ENCODE peak calls at places on chromosomes 4 and X, in ten cellular contexts. One of them, this sample, is unnamed.

GRCh38 chr4:17316566-17316965 is 195.3 kb downstream of the QDPR start:
- DNase-seq in mucosa of gallbladder: no peak
- DNase-seq in amniotic stem cell: no peak
- DNase-seq in activated CD8-positive, alpha-beta T cell treated with anti-CD3 and anti-CD28 coated beads for 36 hours: no peak
- DNase-seq in HFF-Myc: no peak
- DNase-seq in iris pigment epithelial cell: peak
- DNase-seq in H4: no peak
- DNase-seq in Right ventricle myocardium superior: no peak
- DNase-seq in memory B cell: no peak
- DNase-seq in ACHN: no peak
- DNase-seq in this sample: no peak

GRCh38 chr4:100041646-100042045 is 91.6 kb upstream of the H2AZ1 start:
- DNase-seq in mucosa of gallbladder: no peak
- DNase-seq in amniotic stem cell: no peak
- DNase-seq in activated CD8-positive, alpha-beta T cell treated with anti-CD3 and anti-CD28 coated beads for 36 hours: no peak
- DNase-seq in HFF-Myc: no peak
- DNase-seq in iris pigment epithelial cell: peak
- DNase-seq in H4: no peak
- DNase-seq in Right ventricle myocardium superior: no peak
- DNase-seq in memory B cell: no peak
- DNase-seq in ACHN: no peak
- DNase-seq in this sample: no peak

GRCh38 chrX:154750301-154751120 is at the start of gene GAB3:
- DNase-seq in mucosa of gallbladder: no peak
- DNase-seq in amniotic stem cell: no peak
- DNase-seq in activated CD8-positive, alpha-beta T cell treated with anti-CD3 and anti-CD28 coated beads for 36 hours: peak
- DNase-seq in HFF-Myc: no peak
- DNase-seq in iris pigment epithelial cell: peak
- DNase-seq in H4: no peak
- DNase-seq in Right ventricle myocardium superior: peak
- DNase-seq in memory B cell: no peak
- DNase-seq in ACHN: peak
- DNase-seq in this sample: peak

GRCh38 chr4:153490985-153491483 is 24.9 kb downstream of the TMEM131L start:
- DNase-seq in mucosa of gallbladder: no peak
- DNase-seq in amniotic stem cell: no peak
- DNase-seq in activated CD8-positive, alpha-beta T cell treated with anti-CD3 and anti-CD28 coated beads for 36 hours: no peak
- DNase-seq in HFF-Myc: no peak
- DNase-seq in iris pigment epithelial cell: no peak
- DNase-seq in H4: no peak
- DNase-seq in Right ventricle myocardium superior: no peak
- DNase-seq in memory B cell: no peak
- DNase-seq in ACHN: no peak
- DNase-seq in this sample: no peak

GRCh38 chr4:173413043-173413442 is 14.1 kb upstream of the SCRG1 start:
- DNase-seq in mucosa of gallbladder: no peak
- DNase-seq in amniotic stem cell: no peak
- DNase-seq in activated CD8-positive, alpha-beta T cell treated with anti-CD3 and anti-CD28 coated beads for 36 hours: no peak
- DNase-seq in HFF-Myc: peak
- DNase-seq in iris pigment epithelial cell: peak
- DNase-seq in H4: no peak
- DNase-seq in Right ventricle myocardium superior: no peak
- DNase-seq in memory B cell: no peak
- DNase-seq in ACHN: no peak
- DNase-seq in this sample: no peak

GRCh38 chr4:185203380-185204237 is at the start of gene CFAP97:
- DNase-seq in mucosa of gallbladder: peak
- DNase-seq in amniotic stem cell: peak
- DNase-seq in activated CD8-positive, alpha-beta T cell treated with anti-CD3 and anti-CD28 coated beads for 36 hours: peak
- DNase-seq in HFF-Myc: no peak
- DNase-seq in iris pigment epithelial cell: peak
- DNase-seq in H4: peak
- DNase-seq in Right ventricle myocardium superior: peak
- DNase-seq in memory B cell: peak
- DNase-seq in ACHN: peak
- DNase-seq in this sample: peak

GRCh38 chrX:120310861-120311631 is at the start of gene TMEM255A:
- DNase-seq in mucosa of gallbladder: no peak
- DNase-seq in amniotic stem cell: no peak
- DNase-seq in activated CD8-positive, alpha-beta T cell treated with anti-CD3 and anti-CD28 coated beads for 36 hours: peak
- DNase-seq in HFF-Myc: no peak
- DNase-seq in iris pigment epithelial cell: no peak
- DNase-seq in H4: peak
- DNase-seq in Right ventricle myocardium superior: peak
- DNase-seq in memory B cell: no peak
- DNase-seq in ACHN: peak
- DNase-seq in this sample: no peak

GRCh38 chr4:15805583-15806517 is 27.7 kb downstream of the CD38 start:
- DNase-seq in mucosa of gallbladder: peak
- DNase-seq in amniotic stem cell: no peak
- DNase-seq in activated CD8-positive, alpha-beta T cell treated with anti-CD3 and anti-CD28 coated beads for 36 hours: peak
- DNase-seq in HFF-Myc: peak
- DNase-seq in iris pigment epithelial cell: peak
- DNase-seq in H4: peak
- DNase-seq in Right ventricle myocardium superior: no peak
- DNase-seq in memory B cell: peak
- DNase-seq in ACHN: peak
- DNase-seq in this sample: peak

GRCh38 chr4:38757945-38758344 is 24.8 kb downstream of the TLR10 start:
- DNase-seq in mucosa of gallbladder: no peak
- DNase-seq in amniotic stem cell: no peak
- DNase-seq in activated CD8-positive, alpha-beta T cell treated with anti-CD3 and anti-CD28 coated beads for 36 hours: peak
- DNase-seq in HFF-Myc: no peak
- DNase-seq in iris pigment epithelial cell: no peak
- DNase-seq in H4: peak
- DNase-seq in Right ventricle myocardium superior: no peak
- DNase-seq in memory B cell: no peak
- DNase-seq in ACHN: no peak
- DNase-seq in this sample: peak